ENCODE peak calls at places on chromosomes 2 and 18, in six cellular contexts. E is AG04450; S is HCT116; V is neural progenitor cell; C is CD8-positive, alpha-beta T cell; T is body of pancreas. J is an unnamed sample. For H3K27me3, the result is how much of the 10 kb centered on the place peaks cover.

GRCh38 chr18:63314062-63314790 is 5.3 kb downstream of the BCL2 start:
- DNase-seq in E (no peak), S (no peak), V (no peak), C (no peak), T (no peak), J (no peak)

GRCh38 chr2:237878321-237879057 is 19.1 kb downstream of the RAMP1 start:
- DNase-seq in E (no peak), S (no peak), V (no peak), C (no peak), T (peak), J (no peak)

GRCh38 chr2:53500181-53500580 is 267.4 kb upstream of the CHAC2 start:
- DNase-seq in E (no peak), S (no peak), V (no peak), C (no peak), T (peak), J (no peak)

GRCh38 chr2:65922030-65922429 is 489.6 kb upstream of the SPRED2 start:
- DNase-seq in E (no peak), S (no peak), V (no peak), C (no peak), T (no peak), J (no peak)

GRCh38 chr2:42102606-42103450 is 55.0 kb downstream of the PKDCC start:
- DNase-seq in E (no peak), S (no peak), V (peak), C (no peak), T (peak), J (peak)

GRCh38 chr2:7133521-7133920 is 216.3 kb downstream of the RNF144A start:
- DNase-seq in E (no peak), S (no peak), V (no peak), C (no peak), T (no peak), J (no peak)

GRCh38 chr2:121897335-121897970 is 142.0 kb downstream of the TSN start:
- DNase-seq in E (peak), S (peak), V (peak), C (no peak), T (no peak), J (peak)

GRCh38 chr2:124308319-124309062 is 283.4 kb downstream of the CNTNAP5 start:
- DNase-seq in E (no peak), S (no peak), V (no peak), C (no peak), T (no peak), J (no peak)

GRCh38 chr2:88281302-88282217 is 111.4 kb downstream of the THNSL2 start:
- DNase-seq in E (no peak), S (no peak), V (peak), C (no peak), T (no peak), J (no peak)

GRCh38 chr2:129885735-129886134 is 93.7 kb upstream of the RAB6C start:
- DNase-seq in E (no peak), S (no peak), V (peak), C (no peak), T (no peak), J (peak)

GRCh38 chr2:1784087-1784486 is 39.8 kb upstream of the PXDN start:
- DNase-seq in E (no peak), S (no peak), V (no peak), C (no peak), T (no peak), J (no peak)

DNA sequence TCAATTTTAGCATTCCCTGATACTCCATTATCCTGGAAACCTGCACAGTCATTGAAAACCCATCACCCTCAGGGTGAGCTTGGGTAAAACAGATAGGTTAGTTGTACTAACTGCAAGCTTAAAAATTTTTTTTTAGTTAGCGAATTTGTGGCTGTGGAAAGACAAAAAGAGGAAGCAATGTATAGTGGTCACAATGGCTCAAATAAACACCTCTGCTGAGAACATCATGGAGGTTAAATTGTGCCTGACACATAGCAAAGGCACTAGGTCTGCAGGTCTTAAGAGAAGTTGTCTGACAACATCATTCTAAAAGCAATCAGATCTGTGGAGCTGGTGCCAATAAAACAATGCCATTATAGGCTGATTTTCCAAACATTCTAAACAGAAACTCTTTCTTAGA is 84.4 kb upstream of the CAVIN2 start:
- DNase-seq in E (no peak), S (no peak), V (no peak), C (no peak), T (no peak), J (no peak)
- H3K4me3 ChIP-seq in E (no peak), S (no peak), V (no peak), C (no peak), T (no peak), J (no peak)

GRCh38 chr2:241855888-241856422 is 2.7 kb downstream of the PDCD1 start:
- DNase-seq in E (no peak), S (no peak), V (no peak), C (no peak), T (no peak), J (no peak)
- H3K27me3 ChIP-seq in E (under half), S (under half), V (under half), C (under half), T (under half), J (under half)

GRCh38 chr18:48920408-48921038 is 30.2 kb downstream of the SMAD7 start:
- DNase-seq in E (no peak), S (no peak), V (peak), C (no peak), T (no peak), J (no peak)

GRCh38 chr18:48921305-48922202 is 29.2 kb downstream of the SMAD7 start:
- DNase-seq in E (no peak), S (no peak), V (peak), C (no peak), T (no peak), J (no peak)

GRCh38 chr18:48923746-48924580 is 26.8 kb downstream of the SMAD7 start:
- DNase-seq in E (no peak), S (no peak), V (no peak), C (no peak), T (no peak), J (no peak)

GRCh38 chr18:48922801-48923730 is 27.7 kb downstream of the SMAD7 start:
- DNase-seq in E (no peak), S (no peak), V (peak), C (no peak), T (peak), J (peak)

GRCh38 chr18:48922203-48922800 is 28.5 kb downstream of the SMAD7 start:
- DNase-seq in E (no peak), S (no peak), V (peak), C (no peak), T (no peak), J (no peak)
- H3K4me3 ChIP-seq in E (peak), S (no peak), V (no peak), C (no peak), T (no peak), J (no peak)

DNA sequence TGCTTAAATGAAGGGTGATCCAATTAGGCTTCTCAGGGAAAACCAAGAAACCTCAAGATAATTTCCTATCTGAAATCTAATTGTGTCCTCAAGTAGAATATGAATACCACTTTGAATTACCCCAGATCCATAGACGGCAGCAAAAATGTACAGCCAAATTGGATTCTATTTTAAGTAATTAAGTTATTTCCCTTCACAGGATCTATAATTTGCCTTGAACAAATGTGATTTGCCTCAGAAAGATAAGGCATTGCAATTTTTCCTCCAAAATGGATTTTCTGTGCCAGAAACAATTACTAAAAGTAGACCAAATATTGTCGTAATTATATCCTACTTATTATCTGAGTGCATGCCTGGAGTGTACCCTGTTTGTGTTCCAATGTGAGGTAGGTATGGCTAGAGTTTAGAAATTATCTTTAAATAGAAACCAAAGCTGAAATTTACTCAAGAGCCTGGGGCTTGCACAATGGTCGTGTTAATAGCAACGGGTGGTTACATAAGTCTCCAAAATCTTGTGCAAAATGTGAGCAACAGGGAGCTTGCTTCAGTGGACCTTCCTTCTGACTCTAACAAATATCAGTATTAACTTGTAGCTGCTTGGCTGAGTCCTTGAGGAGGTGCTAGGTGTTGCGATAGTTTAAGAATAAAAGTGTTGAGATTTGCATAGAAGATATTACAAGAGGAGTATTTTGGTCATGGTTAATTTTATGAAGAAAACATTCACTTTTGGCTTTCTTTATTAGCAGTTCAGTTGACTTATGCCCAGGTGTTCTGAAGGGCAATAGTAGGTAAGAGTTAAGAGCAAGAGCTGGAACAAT is 4.8 kb downstream of the CXCR4 start:
- DNase-seq in E (no peak), S (no peak), V (no peak), C (no peak), T (no peak), J (no peak)
- H3K27me3 ChIP-seq in E (under half), S (half or more), V (under half), C (under half), T (under half), J (under half)

GRCh38 chr2:149858916-149859634 is 271.5 kb upstream of the MMADHC start:
- DNase-seq in E (no peak), S (no peak), V (no peak), C (no peak), T (no peak), J (peak)
- H3K4me3 ChIP-seq in E (no peak), S (no peak), V (no peak), C (no peak), T (no peak), J (no peak)

J was measured in cardiac muscle cell.